ENCODE peak calls at places on chromosomes 16 and 17, in five cellular contexts. F, J, H, S and Q are unnamed samples.

GRCh38 chr17:41784207-41784744 is 2.2 kb downstream of the JUP start:
- DNase-seq in J (peak; percentile 80), S (peak; percentile 32), H (peak; percentile 71), F (peak; percentile 97), Q (peak; percentile 61)

GRCh38 chr16:51762081-51762995 is 611.3 kb upstream of the SALL1 start:
- DNase-seq in F (peak; percentile 72), J (peak; percentile 51), H (peak; percentile 70), S (peak; percentile 77), Q (peak; percentile 73)

GRCh38 chr16:50152386-50152806 is 710 bp upstream of the TENT4B start:
- DNase-seq in H (no peak), S (peak; percentile 36), F (peak; percentile 75), J (no peak), Q (peak; percentile 83)

GRCh38 chr16:19595043-19595767 is 39.7 kb downstream of the VPS35L start:
- DNase-seq in F (no peak), H (peak; percentile 83), J (peak; percentile 76), S (peak; percentile 94), Q (no peak)

GRCh38 chr16:48269011-48269410 is 21.7 kb upstream of the ABCC11 start:
- DNase-seq in H (no peak), F (no peak), S (no peak), J (no peak), Q (no peak)

GRCh38 chr16:50152807-50153647 is at the start of gene TENT4B:
- DNase-seq in F (peak; percentile 92), S (peak; percentile 79), H (peak; percentile 66), J (peak; percentile 85), Q (peak; percentile 98)

GRCh38 chr17:6218333-6218732 is 148.2 kb downstream of the WSCD1 start:
- DNase-seq in H (no peak), S (no peak), F (no peak), J (no peak), Q (no peak)

GRCh38 chr17:77332981-77333685 is 192.4 kb downstream of the SEC14L1 start:
- DNase-seq in H (peak; percentile 92), J (no peak), F (peak; percentile 63), S (peak; percentile 92), Q (peak; percentile 9)

GRCh38 chr16:71348262-71349085 is 10.0 kb upstream of the CALB2 start:
- DNase-seq in H (no peak), S (no peak), J (no peak), F (no peak), Q (no peak)

GRCh38 chr17:48053758-48054237 is 5.6 kb downstream of the NFE2L1 start:
- DNase-seq in F (no peak), S (no peak), J (no peak), H (no peak), Q (no peak)

GRCh38 chr17:48052956-48053757 is 5.0 kb downstream of the NFE2L1 start:
- DNase-seq in J (no peak), F (no peak), H (peak; percentile 40), S (no peak), Q (no peak)

GRCh38 chr17:48051278-48051677 is 3.1 kb downstream of the NFE2L1 start:
- DNase-seq in H (no peak), S (no peak), J (no peak), F (no peak), Q (no peak)

GRCh38 chr17:48054238-48055185 is 6.4 kb downstream of the NFE2L1 start:
- DNase-seq in F (no peak), J (no peak), H (peak; percentile 60), S (peak; percentile 84), Q (no peak)

DNA sequence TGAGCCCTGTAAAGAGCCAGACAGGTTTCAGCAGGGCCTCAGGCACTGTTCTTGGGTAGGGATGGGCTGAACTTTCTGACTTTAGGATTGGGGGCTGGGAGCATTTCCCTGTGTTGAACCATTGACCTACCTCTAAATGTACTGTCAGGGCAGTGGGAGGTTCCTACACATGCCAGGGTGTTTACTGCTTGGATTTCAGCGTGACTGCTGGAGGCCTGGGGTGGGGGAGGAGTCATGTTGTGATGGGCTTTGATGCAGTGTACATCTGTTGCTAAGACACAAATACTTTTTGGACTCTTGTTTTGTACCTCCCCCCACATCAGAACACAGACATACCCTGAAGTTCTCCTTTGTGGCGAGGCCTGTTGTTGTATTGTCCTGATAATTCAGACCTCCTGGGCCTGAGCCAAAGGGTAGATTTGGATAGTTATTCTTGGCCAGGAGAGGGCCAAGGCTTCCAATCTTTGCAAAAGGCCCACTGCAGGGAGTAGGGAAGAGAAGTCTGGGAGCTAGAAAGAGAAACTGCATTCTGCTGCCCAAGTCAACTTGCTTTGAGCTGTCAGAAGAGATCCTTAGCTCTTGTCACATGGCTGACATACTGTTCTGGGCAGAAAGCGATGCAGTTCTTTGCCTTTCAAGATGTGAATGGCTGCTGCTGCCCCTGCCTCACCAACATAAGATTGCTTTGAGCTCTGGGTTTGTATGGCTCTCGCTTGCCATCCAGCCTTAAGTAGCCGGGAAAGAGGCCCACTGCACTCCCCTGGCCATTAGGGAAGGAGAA is 3.7 kb downstream of the NFE2L1 start:
- DNase-seq in J (no peak), S (peak; percentile 99), F (peak; percentile 19), H (peak; percentile 68), Q (no peak)
- TF ChIP-seq CTCF in J (no peak), S (peak; percentile 46), F (no peak), H (peak; percentile 12), Q (no peak)

DNA sequence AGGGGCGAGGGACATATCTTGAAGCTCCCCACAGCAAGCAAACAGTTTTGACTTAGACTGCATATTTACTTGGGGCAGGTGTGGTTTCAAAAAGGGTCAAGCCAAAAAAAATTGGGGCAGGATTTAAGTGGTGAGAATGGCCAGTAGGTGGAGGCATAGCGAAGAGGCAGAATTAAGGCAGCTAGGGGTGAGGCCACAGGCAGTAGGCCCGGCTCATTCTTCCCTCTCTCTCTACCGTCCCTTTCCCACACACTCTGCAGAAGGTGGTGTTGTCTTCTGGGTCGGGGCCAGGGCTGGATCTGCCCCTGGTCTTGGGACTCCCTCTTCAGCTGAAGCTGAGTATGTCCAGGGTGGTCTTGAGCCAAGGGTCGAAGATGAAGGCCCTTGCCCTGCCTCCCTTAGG is 2.6 kb downstream of the SHBG start:
- DNase-seq in J (peak; percentile 79), S (peak; percentile 73), F (peak; percentile 62), H (peak; percentile 54), Q (no peak)
- TF ChIP-seq CTCF in J (peak; percentile 56), S (peak; percentile 67), F (peak; percentile 28), H (peak; percentile 64), Q (peak; percentile 59)

GRCh38 chr17:76026714-76027158 is 370 bp downstream of the EVPL start:
- DNase-seq in H (no peak), S (no peak), J (no peak), F (no peak), Q (no peak)
- TF ChIP-seq CTCF in H (no peak), S (no peak), J (peak; percentile 42), F (no peak), Q (no peak)

GRCh38 chr16:21667575-21667974 is 3.8 kb downstream of the OTOA start:
- DNase-seq in S (no peak), H (no peak), J (no peak), F (no peak), Q (no peak)

GRCh38 chr16:21663889-21664647 is at the start of gene OTOA:
- DNase-seq in F (no peak), H (no peak), J (no peak), S (no peak), Q (peak; percentile 46)

GRCh38 chr16:21664801-21665492 is 1.2 kb downstream of the OTOA start:
- DNase-seq in H (no peak), J (no peak), F (no peak), S (no peak), Q (no peak)

GRCh38 chr16:21666772-21667171 is 3.0 kb downstream of the OTOA start:
- DNase-seq in H (no peak), J (no peak), S (no peak), F (no peak), Q (no peak)
- TF ChIP-seq CTCF in H (no peak), J (no peak), S (no peak), F (no peak), Q (no peak)

GRCh38 chr17:3040882-3041281 is 22.5 kb downstream of the OR1D5 start:
- DNase-seq in F (no peak), S (no peak), H (no peak), J (no peak), Q (no peak)

GRCh38 chr17:3046753-3047152 is 16.7 kb downstream of the OR1D5 start:
- DNase-seq in F (no peak), S (no peak), J (no peak), H (no peak), Q (no peak)

GRCh38 chr17:3038941-3039340 is 24.5 kb downstream of the OR1D5 start:
- DNase-seq in J (no peak), F (no peak), S (no peak), H (no peak), Q (no peak)

GRCh38 chr17:3039748-3040147 is 23.7 kb downstream of the OR1D5 start:
- DNase-seq in S (no peak), J (no peak), H (peak; percentile 26), F (peak; percentile 73), Q (no peak)

DNA sequence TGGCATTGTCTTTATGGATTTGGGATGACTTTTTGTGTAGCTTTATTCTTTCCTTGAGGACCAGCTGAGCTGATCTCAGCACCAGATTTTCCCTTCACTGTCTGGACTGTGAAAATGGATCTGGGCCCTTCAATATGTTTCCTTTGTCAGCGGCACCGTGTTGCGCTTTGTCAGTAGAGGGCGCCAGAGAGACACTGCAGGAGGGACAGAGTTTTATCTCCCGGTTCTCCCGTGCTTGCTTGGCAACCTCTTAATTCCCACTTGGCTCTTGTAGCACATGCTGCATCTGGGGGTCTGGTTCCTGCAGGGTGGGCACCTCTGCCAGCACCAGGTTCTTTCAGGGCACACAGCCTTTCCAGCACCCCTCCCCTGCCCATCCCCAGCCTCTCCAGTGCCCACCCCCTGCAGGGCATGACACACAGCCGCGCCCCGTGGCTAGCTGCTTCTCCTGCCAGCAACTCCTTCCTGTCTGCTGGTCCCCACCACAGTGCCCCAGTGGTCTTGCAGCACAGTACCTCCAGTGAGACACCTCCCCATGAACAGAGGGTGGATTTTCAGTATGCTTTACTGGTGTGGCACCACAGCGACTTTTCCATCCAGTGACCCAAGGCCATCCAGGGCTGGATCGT is 19.6 kb downstream of the OR1D5 start:
- DNase-seq in J (no peak), S (no peak), H (no peak), F (peak; percentile 45), Q (no peak)
- TF ChIP-seq CTCF in J (no peak), S (peak; percentile 19), H (no peak), F (peak; percentile 39), Q (no peak)

GRCh38 chr16:83116274-83116892 is 489.6 kb downstream of the CDH13 start:
- DNase-seq in H (no peak), F (peak; percentile 10), J (no peak), S (peak; percentile 64), Q (no peak)
- TF ChIP-seq CTCF in H (no peak), F (no peak), J (no peak), S (no peak), Q (no peak)

GRCh38 chr16:14289692-14290340 is 218.7 kb downstream of the MRTFB start:
- DNase-seq in H (peak; percentile 24), F (peak; percentile 62), J (peak; percentile 60), S (no peak), Q (no peak)
- TF ChIP-seq CTCF in H (peak; percentile 34), F (peak; percentile 58), J (peak; percentile 24), S (peak; percentile 44), Q (peak; percentile 11)